ENCODE peak calls at places on chromosomes 11 and 22, in six cellular contexts. One of them, this sample, is unnamed.

GRCh38 chr22:41947181-41948080 is 479 bp upstream of the CENPM start:
- DNase-seq in ureter: no peak
- DNase-seq in fibroblast of lung: no peak
- DNase-seq in HT1080: no peak
- DNase-seq in fibroblast of mammary gland: no peak
- DNase-seq in progenitor cell of endocrine pancreas: no peak
- DNase-seq in this sample: no peak

GRCh38 chr22:47632646-47633045 is 870.2 kb downstream of the TBC1D22A start:
- DNase-seq in fibroblast of lung: no peak
- DNase-seq in ureter: no peak
- DNase-seq in HT1080: no peak
- DNase-seq in progenitor cell of endocrine pancreas: no peak
- DNase-seq in fibroblast of mammary gland: no peak
- DNase-seq in this sample: no peak

GRCh38 chr22:41907436-41908401 is 7.2 kb downstream of the SHISA8 start:
- DNase-seq in ureter: no peak
- DNase-seq in progenitor cell of endocrine pancreas: no peak
- DNase-seq in fibroblast of mammary gland: no peak
- DNase-seq in HT1080: peak
- DNase-seq in fibroblast of lung: no peak
- DNase-seq in this sample: no peak

GRCh38 chr22:46122980-46123693 is 27.2 kb upstream of the PPARA start:
- DNase-seq in fibroblast of mammary gland: no peak
- DNase-seq in ureter: no peak
- DNase-seq in progenitor cell of endocrine pancreas: no peak
- DNase-seq in HT1080: no peak
- DNase-seq in fibroblast of lung: no peak
- DNase-seq in this sample: no peak

GRCh38 chr11:134569195-134569594 is 157.2 kb upstream of the B3GAT1 start:
- DNase-seq in progenitor cell of endocrine pancreas: no peak
- DNase-seq in HT1080: no peak
- DNase-seq in ureter: no peak
- DNase-seq in fibroblast of lung: no peak
- DNase-seq in fibroblast of mammary gland: no peak
- DNase-seq in this sample: no peak

GRCh38 chr11:130163346-130164220 is 4.0 kb downstream of the ST14 start:
- DNase-seq in fibroblast of lung: no peak
- DNase-seq in progenitor cell of endocrine pancreas: no peak
- DNase-seq in ureter: no peak
- DNase-seq in fibroblast of mammary gland: no peak
- DNase-seq in HT1080: peak
- DNase-seq in this sample: no peak

GRCh38 chr11:708511-708910 is 2.5 kb downstream of the EPS8L2 start:
- DNase-seq in fibroblast of lung: no peak
- DNase-seq in ureter: no peak
- DNase-seq in fibroblast of mammary gland: no peak
- DNase-seq in HT1080: no peak
- DNase-seq in progenitor cell of endocrine pancreas: no peak
- DNase-seq in this sample: no peak

GRCh38 chr11:2376751-2377451 is at the start of gene CD81:
- DNase-seq in fibroblast of lung: no peak
- DNase-seq in progenitor cell of endocrine pancreas: peak
- DNase-seq in fibroblast of mammary gland: peak
- DNase-seq in HT1080: no peak
- DNase-seq in ureter: peak
- DNase-seq in this sample: peak

GRCh38 chr22:45908961-45909360 is 68.0 kb downstream of the WNT7B start:
- DNase-seq in fibroblast of mammary gland: no peak
- DNase-seq in fibroblast of lung: no peak
- DNase-seq in HT1080: no peak
- DNase-seq in progenitor cell of endocrine pancreas: no peak
- DNase-seq in ureter: no peak
- DNase-seq in this sample: no peak

GRCh38 chr11:6523253-6523652 is 26.2 kb downstream of the DNHD1 start:
- DNase-seq in progenitor cell of endocrine pancreas: no peak
- DNase-seq in HT1080: peak
- DNase-seq in fibroblast of lung: peak
- DNase-seq in ureter: no peak
- DNase-seq in fibroblast of mammary gland: peak
- DNase-seq in this sample: no peak

GRCh38 chr11:64131657-64132387 is 34.1 kb downstream of the MACROD1 start:
- DNase-seq in fibroblast of lung: no peak
- DNase-seq in progenitor cell of endocrine pancreas: no peak
- DNase-seq in fibroblast of mammary gland: no peak
- DNase-seq in HT1080: no peak
- DNase-seq in ureter: no peak
- DNase-seq in this sample: no peak

GRCh38 chr22:23065069-23065451 is 5.3 kb upstream of the GNAZ start:
- DNase-seq in HT1080: no peak
- DNase-seq in fibroblast of mammary gland: no peak
- DNase-seq in ureter: peak
- DNase-seq in progenitor cell of endocrine pancreas: peak
- DNase-seq in fibroblast of lung: no peak
- DNase-seq in this sample: no peak

This sample was measured in stimulated activated naive CD8-positive, alpha-beta T cell treated with anti-CD3 and anti-CD28 coated beads, Interleukin-15, Interleukin-2, amounts not matched to agents 100 U/mL and 50 U/mL, for 24 hours.